ENCODE peak calls at places on chromosomes 2 and 18, in nine cellular contexts. One of them, this sample, is unnamed.

GRCh38 chr2:111659361-111660281 is 224.4 kb downstream of the ANAPC1 start:
- DNase-seq in gastrocnemius medialis: peak; percentile 79
- DNase-seq in naive thymus-derived CD4-positive, alpha-beta T cell: no peak
- DNase-seq in adrenal gland: peak; percentile 68
- DNase-seq in left ventricle myocardium inferior: peak; percentile 40
- DNase-seq in esophagus squamous epithelium: peak; percentile 8
- DNase-seq in HAP-1: no peak
- DNase-seq in heart right ventricle: peak; percentile 33
- DNase-seq in transverse colon: peak; percentile 65
- DNase-seq in this sample: peak; percentile 16

GRCh38 chr18:67608909-67609308 is 92.4 kb upstream of the DSEL start:
- DNase-seq in HAP-1: no peak
- DNase-seq in left ventricle myocardium inferior: no peak
- DNase-seq in adrenal gland: no peak
- DNase-seq in heart right ventricle: no peak
- DNase-seq in gastrocnemius medialis: no peak
- DNase-seq in esophagus squamous epithelium: no peak
- DNase-seq in naive thymus-derived CD4-positive, alpha-beta T cell: no peak
- DNase-seq in transverse colon: no peak
- DNase-seq in this sample: no peak

GRCh38 chr2:96374211-96374951 is 38.8 kb downstream of the NCAPH start:
- DNase-seq in adrenal gland: peak; percentile 57
- DNase-seq in heart right ventricle: peak; percentile 25
- DNase-seq in gastrocnemius medialis: no peak
- DNase-seq in HAP-1: no peak
- DNase-seq in naive thymus-derived CD4-positive, alpha-beta T cell: no peak
- DNase-seq in esophagus squamous epithelium: no peak
- DNase-seq in transverse colon: peak; percentile 36
- DNase-seq in left ventricle myocardium inferior: peak; percentile 56
- DNase-seq in this sample: no peak

GRCh38 chr2:38037757-38038615 is 38.0 kb downstream of the CYP1B1 start:
- DNase-seq in heart right ventricle: peak; percentile 24
- DNase-seq in transverse colon: no peak
- DNase-seq in adrenal gland: no peak
- DNase-seq in naive thymus-derived CD4-positive, alpha-beta T cell: no peak
- DNase-seq in left ventricle myocardium inferior: peak; percentile 32
- DNase-seq in HAP-1: no peak
- DNase-seq in esophagus squamous epithelium: no peak
- DNase-seq in gastrocnemius medialis: peak; percentile 39
- DNase-seq in this sample: peak; percentile 33

GRCh38 chr2:70987386-70987785 is 7.3 kb downstream of the TEX261 start:
- DNase-seq in naive thymus-derived CD4-positive, alpha-beta T cell: no peak
- DNase-seq in left ventricle myocardium inferior: no peak
- DNase-seq in adrenal gland: no peak
- DNase-seq in gastrocnemius medialis: no peak
- DNase-seq in esophagus squamous epithelium: no peak
- DNase-seq in HAP-1: no peak
- DNase-seq in transverse colon: no peak
- DNase-seq in heart right ventricle: no peak
- DNase-seq in this sample: no peak

GRCh38 chr2:196453613-196454047 is 185.9 kb upstream of the CCDC150 start:
- DNase-seq in HAP-1: peak; percentile 24
- DNase-seq in naive thymus-derived CD4-positive, alpha-beta T cell: peak; percentile 39
- DNase-seq in adrenal gland: peak; percentile 56
- DNase-seq in heart right ventricle: no peak
- DNase-seq in esophagus squamous epithelium: no peak
- DNase-seq in transverse colon: peak; percentile 31
- DNase-seq in left ventricle myocardium inferior: no peak
- DNase-seq in gastrocnemius medialis: no peak
- DNase-seq in this sample: peak; percentile 37

GRCh38 chr2:18232731-18233438 is 327.6 kb downstream of the RDH14 start:
- DNase-seq in HAP-1: peak; percentile 48
- DNase-seq in transverse colon: no peak
- DNase-seq in adrenal gland: no peak
- DNase-seq in heart right ventricle: no peak
- DNase-seq in left ventricle myocardium inferior: no peak
- DNase-seq in gastrocnemius medialis: no peak
- DNase-seq in esophagus squamous epithelium: no peak
- DNase-seq in naive thymus-derived CD4-positive, alpha-beta T cell: no peak
- DNase-seq in this sample: no peak

GRCh38 chr2:1787799-1788477 is 43.6 kb upstream of the PXDN start:
- DNase-seq in esophagus squamous epithelium: no peak
- DNase-seq in gastrocnemius medialis: no peak
- DNase-seq in naive thymus-derived CD4-positive, alpha-beta T cell: no peak
- DNase-seq in adrenal gland: no peak
- DNase-seq in heart right ventricle: no peak
- DNase-seq in transverse colon: no peak
- DNase-seq in HAP-1: no peak
- DNase-seq in left ventricle myocardium inferior: no peak
- DNase-seq in this sample: no peak

GRCh38 chr2:197073270-197073669 is 146.8 kb upstream of the PGAP1 start:
- DNase-seq in HAP-1: no peak
- DNase-seq in gastrocnemius medialis: no peak
- DNase-seq in adrenal gland: no peak
- DNase-seq in left ventricle myocardium inferior: no peak
- DNase-seq in heart right ventricle: no peak
- DNase-seq in transverse colon: no peak
- DNase-seq in esophagus squamous epithelium: no peak
- DNase-seq in naive thymus-derived CD4-positive, alpha-beta T cell: no peak
- DNase-seq in this sample: no peak

GRCh38 chr2:37394263-37394662 is 49.8 kb downstream of the QPCT start:
- DNase-seq in left ventricle myocardium inferior: no peak
- DNase-seq in gastrocnemius medialis: no peak
- DNase-seq in transverse colon: no peak
- DNase-seq in HAP-1: no peak
- DNase-seq in naive thymus-derived CD4-positive, alpha-beta T cell: no peak
- DNase-seq in heart right ventricle: no peak
- DNase-seq in adrenal gland: no peak
- DNase-seq in esophagus squamous epithelium: no peak
- DNase-seq in this sample: no peak

GRCh38 chr2:174588463-174588862 is 9.1 kb downstream of the WIPF1 start:
- DNase-seq in esophagus squamous epithelium: no peak
- DNase-seq in HAP-1: no peak
- DNase-seq in transverse colon: no peak
- DNase-seq in left ventricle myocardium inferior: no peak
- DNase-seq in heart right ventricle: no peak
- DNase-seq in naive thymus-derived CD4-positive, alpha-beta T cell: no peak
- DNase-seq in adrenal gland: no peak
- DNase-seq in gastrocnemius medialis: no peak
- DNase-seq in this sample: no peak

GRCh38 chr2:207223051-207223450 is 57.3 kb upstream of the KLF7 start:
- DNase-seq in naive thymus-derived CD4-positive, alpha-beta T cell: no peak
- DNase-seq in adrenal gland: no peak
- DNase-seq in left ventricle myocardium inferior: no peak
- DNase-seq in gastrocnemius medialis: no peak
- DNase-seq in transverse colon: no peak
- DNase-seq in esophagus squamous epithelium: no peak
- DNase-seq in heart right ventricle: no peak
- DNase-seq in HAP-1: no peak
- DNase-seq in this sample: no peak

GRCh38 chr18:7871560-7872456 is 304.7 kb downstream of the PTPRM start:
- DNase-seq in esophagus squamous epithelium: no peak
- DNase-seq in left ventricle myocardium inferior: no peak
- DNase-seq in transverse colon: no peak
- DNase-seq in naive thymus-derived CD4-positive, alpha-beta T cell: no peak
- DNase-seq in adrenal gland: no peak
- DNase-seq in HAP-1: no peak
- DNase-seq in gastrocnemius medialis: peak; percentile 70
- DNase-seq in heart right ventricle: no peak
- DNase-seq in this sample: no peak

DNA sequence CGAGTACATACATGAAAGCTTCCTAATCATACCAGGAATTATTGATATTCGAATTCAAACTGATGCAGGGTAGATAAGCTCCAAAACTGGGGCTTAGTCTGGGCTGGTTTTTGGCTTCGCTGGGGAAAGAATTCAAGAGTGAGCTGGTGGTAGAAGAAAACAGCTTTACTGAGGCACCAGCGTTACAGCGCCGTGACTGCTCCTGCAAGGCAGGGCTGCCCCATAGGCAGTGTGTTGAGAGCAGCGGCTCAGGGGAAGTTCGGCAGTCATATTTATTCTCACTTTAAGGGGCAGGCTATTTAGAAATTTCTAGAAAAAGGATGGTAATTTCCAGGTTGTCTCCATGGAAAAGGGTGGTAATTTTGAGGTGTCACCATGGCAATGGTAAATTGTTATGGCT is 292.6 kb upstream of the TCF4 start:
- DNase-seq in HAP-1: no peak
- DNase-seq in gastrocnemius medialis: no peak
- DNase-seq in naive thymus-derived CD4-positive, alpha-beta T cell: no peak
- DNase-seq in left ventricle myocardium inferior: no peak
- DNase-seq in heart right ventricle: no peak
- DNase-seq in transverse colon: no peak
- DNase-seq in esophagus squamous epithelium: no peak
- DNase-seq in adrenal gland: no peak
- DNase-seq in this sample: no peak
- H3K9me3 ChIP-seq in HAP-1: no peaks in the 10 kb centered on the region
- H3K9me3 ChIP-seq in gastrocnemius medialis: no peaks in the 10 kb centered on the region
- H3K9me3 ChIP-seq in naive thymus-derived CD4-positive, alpha-beta T cell: no peaks in the 10 kb centered on the region
- H3K9me3 ChIP-seq in left ventricle myocardium inferior: no peaks in the 10 kb centered on the region
- H3K9me3 ChIP-seq in heart right ventricle: no peaks in the 10 kb centered on the region
- H3K9me3 ChIP-seq in transverse colon: no peaks in the 10 kb centered on the region
- H3K9me3 ChIP-seq in esophagus squamous epithelium: no peaks in the 10 kb centered on the region
- H3K9me3 ChIP-seq in adrenal gland: no peaks in the 10 kb centered on the region
- H3K9me3 ChIP-seq in this sample: no peaks in the 10 kb centered on the region

GRCh38 chr2:119759451-119760236 is at the start of gene PTPN4:
- DNase-seq in adrenal gland: peak; percentile 97
- DNase-seq in HAP-1: peak; percentile 98
- DNase-seq in naive thymus-derived CD4-positive, alpha-beta T cell: peak; percentile 98
- DNase-seq in transverse colon: peak; percentile 98
- DNase-seq in left ventricle myocardium inferior: peak; percentile 97
- DNase-seq in heart right ventricle: peak; percentile 97
- DNase-seq in esophagus squamous epithelium: peak; percentile 84
- DNase-seq in gastrocnemius medialis: peak; percentile 96
- DNase-seq in this sample: peak; percentile 96

GRCh38 chr2:119764832-119765231 is 5.1 kb downstream of the PTPN4 start:
- DNase-seq in heart right ventricle: no peak
- DNase-seq in adrenal gland: no peak
- DNase-seq in naive thymus-derived CD4-positive, alpha-beta T cell: no peak
- DNase-seq in transverse colon: no peak
- DNase-seq in left ventricle myocardium inferior: no peak
- DNase-seq in HAP-1: no peak
- DNase-seq in esophagus squamous epithelium: no peak
- DNase-seq in gastrocnemius medialis: no peak
- DNase-seq in this sample: no peak

GRCh38 chr2:119760237-119760807 is 600 bp downstream of the PTPN4 start:
- DNase-seq in gastrocnemius medialis: peak; percentile 20
- DNase-seq in naive thymus-derived CD4-positive, alpha-beta T cell: no peak
- DNase-seq in adrenal gland: peak; percentile 46
- DNase-seq in HAP-1: no peak
- DNase-seq in heart right ventricle: no peak
- DNase-seq in esophagus squamous epithelium: no peak
- DNase-seq in left ventricle myocardium inferior: no peak
- DNase-seq in transverse colon: peak; percentile 52
- DNase-seq in this sample: no peak

GRCh38 chr2:119758881-119759450 is 756 bp upstream of the PTPN4 start:
- DNase-seq in naive thymus-derived CD4-positive, alpha-beta T cell: no peak
- DNase-seq in HAP-1: no peak
- DNase-seq in gastrocnemius medialis: no peak
- DNase-seq in transverse colon: no peak
- DNase-seq in left ventricle myocardium inferior: no peak
- DNase-seq in esophagus squamous epithelium: no peak
- DNase-seq in heart right ventricle: no peak
- DNase-seq in adrenal gland: no peak
- DNase-seq in this sample: no peak

DNA sequence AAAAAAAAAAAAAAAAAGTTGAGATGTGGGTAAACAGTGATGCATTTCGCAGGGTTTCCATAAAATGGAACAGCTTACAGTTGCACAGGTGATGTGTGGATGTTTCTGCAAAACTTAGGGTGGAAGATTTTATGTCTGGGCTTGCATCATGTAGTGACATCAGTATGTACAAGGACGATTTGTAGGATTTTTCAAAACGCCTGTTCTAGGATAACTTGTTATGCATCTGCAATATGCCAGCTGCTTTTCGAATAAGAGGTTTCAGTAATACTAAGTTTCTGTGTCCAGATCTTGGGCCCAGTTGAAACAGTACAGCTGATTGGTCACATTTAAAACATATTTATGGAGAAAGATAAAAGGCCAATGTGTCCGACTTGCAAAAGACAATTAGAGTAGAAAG is 1.2 kb downstream of the PTPN4 start:
- DNase-seq in naive thymus-derived CD4-positive, alpha-beta T cell: no peak
- DNase-seq in left ventricle myocardium inferior: no peak
- DNase-seq in HAP-1: no peak
- DNase-seq in transverse colon: no peak
- DNase-seq in heart right ventricle: no peak
- DNase-seq in gastrocnemius medialis: no peak
- DNase-seq in adrenal gland: no peak
- DNase-seq in esophagus squamous epithelium: no peak
- DNase-seq in this sample: no peak
- H3K4me1 ChIP-seq in naive thymus-derived CD4-positive, alpha-beta T cell: peaks cover 29% of the 10 kb centered on the region
- H3K4me1 ChIP-seq in left ventricle myocardium inferior: peaks cover 74% of the 10 kb centered on the region
- H3K4me1 ChIP-seq in HAP-1: peaks cover 13% of the 10 kb centered on the region
- H3K4me1 ChIP-seq in transverse colon: peaks cover 36% of the 10 kb centered on the region
- H3K4me1 ChIP-seq in heart right ventricle: no peaks in the 10 kb centered on the region
- H3K4me1 ChIP-seq in gastrocnemius medialis: peaks cover 59% of the 10 kb centered on the region
- H3K4me1 ChIP-seq in adrenal gland: peaks cover 34% of the 10 kb centered on the region
- H3K4me1 ChIP-seq in esophagus squamous epithelium: peaks cover 58% of the 10 kb centered on the region
- H3K4me1 ChIP-seq in this sample: peaks cover 4% of the 10 kb centered on the region

DNA sequence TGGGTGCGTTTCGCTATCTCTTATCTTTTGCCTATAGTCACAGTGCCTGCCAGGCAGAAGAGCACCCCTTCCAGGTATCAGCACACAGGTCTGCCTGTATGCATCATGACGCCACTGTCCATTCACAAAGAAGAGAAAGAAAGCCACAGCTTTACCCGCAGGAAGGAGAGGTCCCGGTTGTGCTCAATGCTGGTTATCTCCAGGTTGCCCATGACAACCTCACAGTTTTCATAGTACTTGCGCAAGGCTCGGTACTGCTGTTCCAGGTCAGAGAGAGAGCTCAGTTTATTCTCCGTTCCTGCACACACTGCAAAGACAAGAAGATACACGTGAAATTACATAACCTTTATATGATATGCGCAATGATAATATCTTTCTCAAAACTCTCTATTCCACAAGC is 414.0 kb downstream of the ERBB4 start:
- DNase-seq in adrenal gland: no peak
- DNase-seq in left ventricle myocardium inferior: no peak
- DNase-seq in naive thymus-derived CD4-positive, alpha-beta T cell: no peak
- DNase-seq in transverse colon: no peak
- DNase-seq in gastrocnemius medialis: no peak
- DNase-seq in heart right ventricle: no peak
- DNase-seq in esophagus squamous epithelium: no peak
- DNase-seq in HAP-1: no peak
- DNase-seq in this sample: no peak
- H3K4me3 ChIP-seq in adrenal gland: no peak overlapping the region
- H3K4me3 ChIP-seq in left ventricle myocardium inferior: no peak overlapping the region
- H3K4me3 ChIP-seq in naive thymus-derived CD4-positive, alpha-beta T cell: no peak overlapping the region
- H3K4me3 ChIP-seq in transverse colon: no peak overlapping the region
- H3K4me3 ChIP-seq in gastrocnemius medialis: no peak overlapping the region
- H3K4me3 ChIP-seq in heart right ventricle: peak overlapping the region; percentile 6
- H3K4me3 ChIP-seq in esophagus squamous epithelium: no peak overlapping the region
- H3K4me3 ChIP-seq in HAP-1: no peak overlapping the region
- H3K4me3 ChIP-seq in this sample: no peak overlapping the region

DNA sequence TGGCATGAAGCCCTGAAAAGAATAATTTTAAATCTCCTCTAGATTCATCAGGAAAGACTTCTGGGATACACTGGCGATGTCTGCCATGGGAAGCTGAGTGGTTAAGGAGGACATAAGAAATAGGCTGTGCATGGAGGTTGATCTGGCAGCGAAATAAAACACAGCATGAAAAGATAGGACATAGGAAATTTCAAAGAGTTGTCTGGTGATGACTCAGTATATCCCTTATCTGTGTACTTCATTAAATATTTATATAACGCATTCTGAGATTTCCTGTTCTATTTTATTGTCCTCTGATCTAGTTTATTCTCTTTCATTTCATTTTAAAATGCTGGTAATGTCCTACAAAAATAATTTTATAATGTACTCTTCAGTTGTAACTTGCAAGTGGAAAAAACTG is 1337.3 kb upstream of the DDX18 start:
- DNase-seq in transverse colon: no peak
- DNase-seq in adrenal gland: no peak
- DNase-seq in HAP-1: no peak
- DNase-seq in gastrocnemius medialis: no peak
- DNase-seq in heart right ventricle: no peak
- DNase-seq in left ventricle myocardium inferior: no peak
- DNase-seq in naive thymus-derived CD4-positive, alpha-beta T cell: no peak
- DNase-seq in esophagus squamous epithelium: no peak
- DNase-seq in this sample: no peak
- H3K9me3 ChIP-seq in transverse colon: no peaks in the 10 kb centered on the region
- H3K9me3 ChIP-seq in adrenal gland: no peaks in the 10 kb centered on the region
- H3K9me3 ChIP-seq in HAP-1: no peaks in the 10 kb centered on the region
- H3K9me3 ChIP-seq in gastrocnemius medialis: no peaks in the 10 kb centered on the region
- H3K9me3 ChIP-seq in heart right ventricle: no peaks in the 10 kb centered on the region
- H3K9me3 ChIP-seq in left ventricle myocardium inferior: peaks cover 7% of the 10 kb centered on the region
- H3K9me3 ChIP-seq in naive thymus-derived CD4-positive, alpha-beta T cell: no peaks in the 10 kb centered on the region
- H3K9me3 ChIP-seq in esophagus squamous epithelium: no peaks in the 10 kb centered on the region
- H3K9me3 ChIP-seq in this sample: no peaks in the 10 kb centered on the region